ENCODE peak calls at places on chromosomes 4 and X, in eight cellular contexts. K, T, S, X, O, C, A and Z are unnamed samples.

GRCh38 chrX:107935200-107935599 is 47.0 kb downstream of the TEX13B start:
- DNase-seq in O (no peak), S (no peak), A (no peak), K (no peak), T (no peak), C (no peak), X (no peak), Z (no peak)

GRCh38 chr4:179097741-179098140 is 1655.5 kb upstream of the AGA start:
- DNase-seq in O (no peak), T (no peak), K (no peak), X (no peak), S (no peak), C (no peak), A (no peak), Z (no peak)

GRCh38 chr4:161577604-161578301 is 586.0 kb downstream of the FSTL5 start:
- DNase-seq in O (no peak), C (no peak), T (no peak), X (no peak), K (no peak), A (no peak), S (no peak), Z (no peak)

GRCh38 chr4:168856312-168856711 is 153.7 kb downstream of the CBR4 start:
- DNase-seq in A (no peak), O (no peak), X (no peak), T (no peak), S (no peak), C (no peak), K (no peak), Z (no peak)

GRCh38 chr4:133598779-133599178 is 449.7 kb downstream of the PCDH10 start:
- DNase-seq in T (no peak), O (no peak), C (no peak), X (no peak), A (no peak), S (no peak), K (no peak), Z (no peak)

GRCh38 chr4:184364100-184364921 is 110.0 kb downstream of the IRF2 start:
- DNase-seq in A (no peak), O (no peak), C (no peak), K (no peak), S (no peak), T (no peak), X (no peak), Z (no peak)

GRCh38 chrX:39814391-39814790 is 283.4 kb downstream of the BCOR start:
- DNase-seq in K (peak), T (peak), C (peak), X (no peak), O (no peak), A (peak), S (peak), Z (peak)

GRCh38 chr4:118683513-118683912 is 1.7 kb upstream of the METTL14 start:
- DNase-seq in K (no peak), C (no peak), T (no peak), O (no peak), X (no peak), A (no peak), S (no peak), Z (no peak)

GRCh38 chr4:71377561-71377960 is 38.7 kb downstream of the SLC4A4 start:
- DNase-seq in T (no peak), C (no peak), X (no peak), K (no peak), S (no peak), O (no peak), A (no peak), Z (no peak)

GRCh38 chr4:951186-951585 is 18.9 kb downstream of the TMEM175 start:
- DNase-seq in X (no peak), K (no peak), C (no peak), A (no peak), T (no peak), S (no peak), O (no peak), Z (no peak)

GRCh38 chr4:77599378-77599777 is 6.2 kb upstream of the CXCL13 start:
- DNase-seq in A (no peak), O (no peak), T (no peak), K (no peak), S (no peak), X (no peak), C (no peak), Z (no peak)

GRCh38 chr4:98566491-98567008 is 91.9 kb downstream of the TSPAN5 start:
- DNase-seq in C (no peak), T (no peak), X (no peak), S (no peak), O (no peak), K (no peak), A (no peak), Z (no peak)

GRCh38 chr4:137678796-137679195 is 146.5 kb upstream of the PCDH18 start:
- DNase-seq in S (no peak), A (no peak), O (no peak), C (no peak), X (no peak), K (no peak), T (no peak), Z (no peak)

GRCh38 chr4:22877653-22878052 is 184.9 kb downstream of the GBA3 start:
- DNase-seq in O (no peak), A (no peak), S (no peak), T (no peak), K (no peak), C (no peak), X (no peak), Z (no peak)

GRCh38 chrX:19728083-19728648 is 159.2 kb downstream of the SH3KBP1 start:
- DNase-seq in T (no peak), X (no peak), C (no peak), S (no peak), O (no peak), K (no peak), A (no peak), Z (no peak)

GRCh38 chr4:86050516-86050915 is 309.3 kb downstream of the MAPK10 start:
- DNase-seq in A (no peak), S (no peak), O (no peak), C (no peak), K (no peak), T (no peak), X (no peak), Z (no peak)

GRCh38 chr4:126241631-126242030 is 926.9 kb downstream of the FAT4 start:
- DNase-seq in C (no peak), S (no peak), A (no peak), O (no peak), K (no peak), T (no peak), X (no peak), Z (no peak)

GRCh38 chr4:1786544-1787362 is 6.3 kb upstream of the FGFR3 start:
- DNase-seq in S (no peak), K (no peak), C (no peak), T (no peak), O (no peak), X (no peak), A (no peak), Z (no peak)

GRCh38 chrX:40094900-40095587 is 2.7 kb downstream of the BCOR start:
- DNase-seq in A (no peak), O (no peak), S (no peak), X (no peak), T (peak), C (no peak), K (no peak), Z (no peak)

GRCh38 chr4:145132521-145133098 is 34.5 kb downstream of the ABCE1 start:
- DNase-seq in K (no peak), S (no peak), O (no peak), C (no peak), A (no peak), X (peak), T (no peak), Z (no peak)

GRCh38 chr4:3218824-3219760 is 29.9 kb upstream of the MSANTD1 start:
- DNase-seq in K (no peak), O (no peak), S (no peak), T (peak), X (no peak), A (no peak), C (no peak), Z (no peak)

GRCh38 chr4:7823416-7823824 is 116.2 kb downstream of the AFAP1 start:
- DNase-seq in S (no peak), A (no peak), K (no peak), C (peak), X (peak), T (peak), O (no peak), Z (no peak)

GRCh38 chr4:7241587-7242125 is 49.3 kb downstream of the SORCS2 start:
- DNase-seq in S (no peak), A (no peak), C (no peak), T (no peak), O (no peak), X (no peak), K (no peak), Z (no peak)

GRCh38 chrX:42748067-42748850 is 29.7 kb downstream of the PPP1R2C start:
- DNase-seq in X (no peak), C (no peak), T (no peak), S (no peak), O (no peak), A (no peak), K (no peak), Z (no peak)

GRCh38 chrX:134622056-134622812 is 36.0 kb downstream of the PLAC1 start:
- DNase-seq in O (no peak), X (peak), T (no peak), K (no peak), A (no peak), C (no peak), S (no peak), Z (no peak)

GRCh38 chr4:10582059-10582686 is 102.4 kb downstream of the CLNK start:
- DNase-seq in X (peak), K (peak), S (no peak), O (no peak), T (no peak), C (no peak), A (no peak), Z (no peak)

GRCh38 chr4:5930456-5930855 is 37.6 kb upstream of the CRMP1 start:
- DNase-seq in O (no peak), K (no peak), X (no peak), C (no peak), S (no peak), T (no peak), A (no peak), Z (no peak)

GRCh38 chr4:79763486-79764075 is 309.4 kb downstream of the ANTXR2 start:
- DNase-seq in K (no peak), S (no peak), X (no peak), T (no peak), C (no peak), A (no peak), O (no peak), Z (no peak)

GRCh38 chr4:53706422-53707032 is 115.2 kb upstream of the LNX1 start:
- DNase-seq in X (peak), K (no peak), A (no peak), S (no peak), T (no peak), O (no peak), C (no peak), Z (no peak)

GRCh38 chr4:146654976-146655761 is 16.5 kb downstream of the POU4F2 start:
- DNase-seq in C (no peak), K (no peak), X (no peak), T (peak), O (no peak), A (no peak), S (no peak), Z (no peak)

GRCh38 chr4:4667643-4668081 is 125.8 kb upstream of the STX18 start:
- DNase-seq in T (no peak), C (no peak), K (no peak), X (no peak), O (no peak), A (no peak), S (no peak), Z (no peak)

GRCh38 chrX:117628381-117628780 is 488.2 kb downstream of the KLHL13 start:
- DNase-seq in O (no peak), A (no peak), C (no peak), X (no peak), K (no peak), S (no peak), T (no peak), Z (no peak)

GRCh38 chr4:79650794-79651431 is 242.9 kb upstream of the GK2 start:
- DNase-seq in S (no peak), A (no peak), C (no peak), O (no peak), T (no peak), X (no peak), K (no peak), Z (no peak)

GRCh38 chrX:150587585-150588503 is 19.4 kb downstream of the MTM1 start:
- DNase-seq in K (peak), C (no peak), O (no peak), T (no peak), A (peak), X (no peak), S (no peak), Z (peak)

GRCh38 chrX:87805829-87806490 is 288.4 kb downstream of the KLHL4 start:
- DNase-seq in K (no peak), C (no peak), X (peak), A (no peak), S (no peak), O (no peak), T (no peak), Z (no peak)

GRCh38 chrX:153634832-153635231 is 12.2 kb upstream of the DUSP9 start:
- DNase-seq in K (no peak), S (no peak), X (no peak), T (no peak), A (no peak), O (no peak), C (no peak), Z (no peak)

GRCh38 chr4:10098770-10099139 is 17.8 kb downstream of the WDR1 start:
- DNase-seq in T (no peak), O (no peak), C (no peak), S (no peak), K (no peak), X (no peak), A (no peak), Z (no peak)

GRCh38 chrX:123219916-123220315 is 35.8 kb downstream of the GRIA3 start:
- DNase-seq in K (no peak), O (no peak), T (peak), C (no peak), A (no peak), S (no peak), X (peak), Z (no peak)

GRCh38 chrX:39309018-39309620 is 507.9 kb downstream of the MID1IP1 start:
- DNase-seq in K (peak), O (no peak), C (no peak), S (peak), T (peak), X (no peak), A (peak), Z (no peak)

GRCh38 chrX:130523460-130524394 is 121.9 kb downstream of the RBMX2 start:
- DNase-seq in C (peak), S (no peak), O (no peak), X (peak), T (peak), A (no peak), K (no peak), Z (no peak)